ENCODE peak calls at places on chromosomes 6 and 20, in seven cellular contexts. C is lower leg skin, T is heart left ventricle, O is NB4, A is tibial nerve, E is GM12892, D is adrenal gland. I is an unnamed sample.

GRCh38 chr6:47157063-47157462 is 114.9 kb upstream of the ADGRF1 start:
- DNase-seq in O (no peak), T (no peak), E (no peak), C (no peak), D (no peak), A (no peak), I (no peak)

GRCh38 chr20:49768204-49769124 is 44.2 kb upstream of the SLC9A8 start:
- DNase-seq in D (peak), E (no peak), A (peak), C (peak), T (peak), O (peak), I (no peak)

GRCh38 chr6:117018771-117019170 is 141.7 kb downstream of the RFX6 start:
- DNase-seq in E (no peak), T (no peak), D (no peak), O (no peak), A (no peak), C (no peak), I (no peak)

GRCh38 chr6:140440223-140440810 is 1065.9 kb upstream of the CITED2 start:
- DNase-seq in C (no peak), A (no peak), T (no peak), E (no peak), D (no peak), O (no peak), I (no peak)

GRCh38 chr6:135089901-135090300 is 35.3 kb upstream of the HBS1L start:
- DNase-seq in D (no peak), C (no peak), E (no peak), A (no peak), T (no peak), O (no peak), I (no peak)

GRCh38 chr6:158646023-158646888 is 1.7 kb upstream of the DYNLT1 start:
- DNase-seq in O (no peak), E (no peak), A (no peak), D (no peak), T (no peak), C (no peak), I (no peak)

GRCh38 chr6:99348220-99348822 is 1.2 kb downstream of the FAXC start:
- DNase-seq in T (no peak), E (no peak), C (no peak), A (no peak), O (no peak), D (no peak), I (no peak)

GRCh38 chr6:120056085-120056484 is 706.5 kb upstream of the MAN1A1 start:
- DNase-seq in O (peak), C (no peak), A (no peak), D (no peak), E (no peak), T (no peak), I (no peak)

GRCh38 chr20:56710577-56711465 is 81.7 kb downstream of the TFAP2C start:
- DNase-seq in A (no peak), D (no peak), O (no peak), T (no peak), E (no peak), C (no peak), I (no peak)

GRCh38 chr6:45457141-45457540 is 79.4 kb upstream of the SUPT3H start:
- DNase-seq in E (no peak), T (no peak), O (no peak), D (no peak), C (no peak), A (no peak), I (no peak)

GRCh38 chr6:156154896-156155295 is 622.3 kb upstream of the ARID1B start:
- DNase-seq in D (no peak), E (no peak), O (no peak), C (no peak), T (no peak), A (no peak), I (no peak)

GRCh38 chr6:141421378-141421777 is 711.3 kb upstream of the GJE1 start:
- DNase-seq in C (no peak), A (no peak), D (no peak), O (no peak), E (no peak), T (no peak), I (no peak)

GRCh38 chr6:113774122-113774835 is 82.9 kb upstream of the MARCKS start:
- DNase-seq in O (peak), E (no peak), C (no peak), A (no peak), T (no peak), D (no peak), I (no peak)

GRCh38 chr20:53643031-53643832 is 49.6 kb upstream of the ZNF217 start:
- DNase-seq in O (peak), E (peak), C (peak), T (peak), A (no peak), D (peak), I (peak)

GRCh38 chr6:29791786-29792122 is 35.9 kb upstream of the HLA-G start:
- DNase-seq in A (no peak), C (no peak), T (no peak), E (no peak), O (no peak), D (peak), I (no peak)

GRCh38 chr6:170011233-170012142 is 260.1 kb downstream of the ERMARD start:
- DNase-seq in O (no peak), C (no peak), E (no peak), T (peak), A (no peak), D (peak), I (no peak)

GRCh38 chr6:168083142-168083885 is 4.3 kb upstream of the FRMD1 start:
- DNase-seq in A (no peak), O (no peak), D (no peak), C (no peak), E (no peak), T (no peak), I (no peak)

GRCh38 chr6:108914235-108915022 is 66.2 kb downstream of the ARMC2 start:
- DNase-seq in D (peak), A (no peak), E (no peak), C (no peak), O (peak), T (no peak), I (no peak)

DNA sequence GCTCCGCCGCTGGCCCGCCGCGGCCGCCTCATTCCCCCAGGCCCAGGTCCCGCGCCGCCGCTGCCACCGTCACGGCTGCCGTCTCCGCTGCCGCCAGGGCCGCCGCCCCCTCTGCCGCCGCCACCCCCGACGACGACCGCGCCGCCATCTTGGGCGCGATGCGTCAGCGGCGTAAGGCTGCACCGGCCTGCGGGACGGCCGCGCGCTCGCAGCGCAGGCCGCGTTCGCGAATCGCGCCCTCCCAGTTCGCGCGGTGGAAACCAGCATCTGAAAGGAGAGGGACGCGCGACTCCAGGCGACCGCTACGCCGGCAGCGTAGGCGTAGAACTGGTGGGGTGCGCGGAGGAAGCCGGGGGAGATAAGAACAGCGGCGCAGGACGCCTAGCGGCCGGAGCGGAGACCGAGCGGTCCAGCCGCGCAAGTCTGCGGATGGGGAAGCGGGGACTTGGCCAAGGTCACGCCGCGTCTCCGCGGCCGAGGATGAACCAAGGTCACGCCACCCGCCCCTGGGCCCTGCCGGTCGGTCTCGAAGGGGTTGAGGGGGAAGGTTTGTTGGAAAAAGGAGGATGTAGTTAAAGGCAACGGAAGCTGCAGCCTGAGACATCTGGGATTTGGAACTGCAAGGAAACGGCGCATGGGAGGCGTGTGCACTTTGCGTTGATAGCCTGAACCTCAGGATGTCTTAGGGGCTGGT is at the start of gene NUDT3:
- DNase-seq in O (peak), T (peak), C (peak), E (peak), D (peak), A (peak), I (peak)
- TF ChIP-seq POLR2A in O (peak), T (no peak), C (no peak), E (peak), D (peak), A (peak), I (peak)

GRCh38 chr6:33248643-33248931 is 23.1 kb downstream of the VPS52 start:
- DNase-seq in E (no peak), D (no peak), T (no peak), O (peak), A (no peak), C (no peak), I (no peak)

GRCh38 chr6:33250731-33251130 is 20.9 kb downstream of the VPS52 start:
- DNase-seq in O (no peak), C (no peak), T (no peak), E (no peak), D (no peak), A (no peak), I (no peak)

GRCh38 chr6:33247977-33248642 is 23.6 kb downstream of the VPS52 start:
- DNase-seq in C (peak), O (peak), T (peak), E (peak), A (peak), D (peak), I (peak)

GRCh38 chr6:33249732-33250625 is 21.7 kb downstream of the VPS52 start:
- DNase-seq in D (peak), O (peak), E (no peak), C (no peak), A (no peak), T (peak), I (no peak)

GRCh38 chr6:33248932-33249731 is 22.5 kb downstream of the VPS52 start:
- DNase-seq in A (peak), T (peak), O (peak), E (peak), D (peak), C (peak), I (peak)
- TF ChIP-seq POLR2A in A (peak), T (no peak), O (peak), E (peak), D (peak), C (no peak), I (peak)

DNA sequence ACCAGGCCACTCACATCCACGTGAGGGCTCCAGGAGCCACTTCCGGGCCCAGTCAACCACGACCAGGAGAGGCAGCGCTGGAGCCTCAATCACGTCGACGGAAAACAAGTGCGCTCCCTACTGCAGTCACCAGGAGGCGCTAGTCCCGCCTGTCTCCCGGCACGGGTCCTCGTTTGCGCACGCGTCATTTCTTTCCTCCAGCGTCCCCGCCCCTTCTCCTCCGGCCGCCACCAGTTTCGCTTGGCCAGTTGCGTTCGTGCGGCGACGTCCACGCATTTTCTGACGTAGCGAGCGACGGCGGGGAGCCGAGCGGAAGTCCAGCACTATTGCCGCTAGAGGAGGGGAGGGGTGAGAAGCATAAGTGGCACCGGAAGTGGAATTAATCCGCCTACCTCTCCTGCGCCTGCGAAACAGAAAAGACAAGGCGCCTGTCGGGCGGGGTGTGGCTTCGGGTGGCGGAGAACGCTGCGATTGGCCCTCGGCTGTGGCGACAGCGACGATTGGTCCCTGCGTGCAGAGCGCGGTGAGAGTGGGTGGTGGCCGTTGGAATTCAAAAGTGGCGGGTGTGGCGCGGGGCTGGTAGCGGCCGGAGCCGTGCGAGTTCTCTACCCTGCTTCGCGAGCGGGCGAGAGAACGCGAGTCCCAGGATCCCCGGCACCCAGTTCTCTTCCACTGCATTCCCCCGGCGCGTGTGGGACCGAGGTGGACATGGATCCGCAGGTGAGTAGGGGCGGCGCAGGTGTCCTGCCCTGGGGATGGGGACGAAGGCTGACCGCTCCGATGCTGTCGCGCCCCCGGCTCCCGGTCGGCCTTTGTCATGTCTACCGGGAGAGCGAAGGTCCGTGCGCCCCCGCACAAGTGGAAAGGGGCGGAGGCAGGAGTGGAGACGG is at the start of gene KIFC1:
- DNase-seq in T (peak), A (peak), D (peak), E (peak), O (peak), C (peak), I (peak)
- TF ChIP-seq POLR2A in T (no peak), A (no peak), D (no peak), E (no peak), O (no peak), C (no peak), I (no peak)

GRCh38 chr20:1125266-1125665 is 6.9 kb downstream of the PSMF1 start:
- DNase-seq in T (no peak), E (no peak), O (no peak), D (no peak), C (no peak), A (no peak), I (no peak)
- TF ChIP-seq POLR2A in T (no peak), E (no peak), O (no peak), D (no peak), C (no peak), A (no peak), I (no peak)

GRCh38 chr6:11317885-11318771 is 85.7 kb upstream of the NEDD9 start:
- DNase-seq in O (peak), C (peak), T (peak), E (no peak), D (peak), A (peak), I (no peak)
- TF ChIP-seq POLR2A in O (no peak), C (no peak), T (no peak), E (no peak), D (peak), A (no peak), I (peak)

I was measured in GM12891.